ENCODE peak calls at places on chromosomes 11 and 22, in nine cellular contexts. E is fibroblast of lung; N is adrenal gland; Q is IMR-90; R is iPS DF 6.9; T is neuronal stem cell; A is CD4-positive, alpha-beta memory T cell; B is tibial artery; W is K562. U is an unnamed sample. For H3K4me1 and H3K27me3, the result is how much of the 10 kb centered on the place peaks cover.

GRCh38 chr11:132888226-132888625 is 644.1 kb downstream of the OPCML start:
- DNase-seq in E (no peak), N (no peak), Q (peak), R (no peak), T (no peak), A (no peak), B (no peak), W (no peak), U (no peak)

GRCh38 chr22:46033256-46034200 is 56.6 kb upstream of the WNT7B start:
- DNase-seq in E (peak), N (peak), Q (peak), R (no peak), T (no peak), A (no peak), B (no peak), W (no peak), U (no peak)

GRCh38 chr22:27773236-27773550 is 28.4 kb downstream of the MN1 start:
- DNase-seq in E (no peak), N (no peak), Q (no peak), R (no peak), T (no peak), A (no peak), B (no peak), W (no peak), U (no peak)

GRCh38 chr11:6681949-6682348 is 1.2 kb downstream of the MRPL17 start:
- DNase-seq in E (no peak), N (no peak), Q (peak), R (no peak), T (no peak), A (no peak), B (no peak), W (peak), U (no peak)

GRCh38 chr11:80523057-80523456 is 1082.2 kb upstream of the TENM4 start:
- DNase-seq in E (no peak), N (no peak), Q (no peak), R (no peak), T (no peak), A (no peak), B (no peak), W (no peak), U (no peak)

GRCh38 chr11:123601136-123601535 is 53.3 kb downstream of the SCN3B start:
- DNase-seq in E (peak), N (no peak), Q (peak), R (no peak), T (no peak), A (no peak), B (no peak), W (no peak), U (no peak)

GRCh38 chr11:109864161-109864661 is 229.0 kb upstream of the ZC3H12C start:
- DNase-seq in E (no peak), N (no peak), Q (no peak), R (no peak), T (no peak), A (no peak), B (no peak), W (no peak), U (no peak)

GRCh38 chr11:115321602-115322289 is 182.5 kb downstream of the CADM1 start:
- DNase-seq in E (peak), N (no peak), Q (peak), R (no peak), T (no peak), A (no peak), B (no peak), W (no peak), U (no peak)

GRCh38 chr11:5476184-5476819 is 12.2 kb upstream of the OR52D1 start:
- DNase-seq in E (peak), N (peak), Q (peak), R (peak), T (peak), A (peak), B (no peak), W (peak), U (peak)

GRCh38 chr11:57649826-57650738 is at the start of gene YPEL4:
- DNase-seq in E (peak), N (peak), Q (peak), R (no peak), T (no peak), A (peak), B (peak), W (peak), U (peak)

GRCh38 chr11:95652002-95652472 is 137.5 kb downstream of the FAM76B start:
- DNase-seq in E (no peak), N (no peak), Q (no peak), R (no peak), T (no peak), A (no peak), B (no peak), W (no peak), U (peak)

GRCh38 chr22:36331912-36332622 is 55.7 kb downstream of the MYH9 start:
- DNase-seq in E (peak), N (peak), Q (peak), R (no peak), T (no peak), A (peak), B (peak), W (no peak), U (peak)

GRCh38 chr11:73206751-73207280 is 11.3 kb upstream of the P2RY2 start:
- DNase-seq in E (no peak), N (no peak), Q (no peak), R (no peak), T (no peak), A (no peak), B (no peak), W (no peak), U (no peak)
- H3K4me1 ChIP-seq in E (under half), N (under half), Q (under half), R (under half), T (under half), A (under half), B (under half), W (under half), U (under half)

DNA sequence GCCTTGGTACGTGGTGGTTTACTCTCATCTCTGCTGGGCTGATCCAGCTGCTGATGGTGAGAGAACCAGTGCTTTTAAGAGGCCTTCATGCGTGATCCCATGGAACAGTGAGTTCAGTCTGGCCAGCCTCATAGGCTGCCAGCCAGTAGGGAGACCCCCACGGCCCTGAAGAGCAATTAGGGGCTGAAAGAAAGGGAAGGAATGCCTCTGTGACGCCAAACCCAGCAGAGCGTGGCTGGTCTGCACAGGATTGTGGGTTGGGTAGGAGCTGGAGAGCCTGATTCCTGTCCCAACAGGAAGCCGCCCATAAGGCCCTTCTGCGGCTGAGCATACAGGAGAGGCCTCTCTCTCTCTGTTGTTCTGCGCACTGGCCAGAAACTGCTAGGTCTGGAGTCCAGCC is 181.5 kb upstream of the E2F8 start:
- DNase-seq in E (no peak), N (no peak), Q (no peak), R (no peak), T (no peak), A (no peak), B (no peak), W (no peak), U (no peak)
- H3K27me3 ChIP-seq in E (under half), N (under half), Q (under half), R (under half), T (under half), A (under half), B (under half), W (under half), U (under half)

GRCh38 chr11:103601230-103601846 is 435.1 kb upstream of the DDI1 start:
- DNase-seq in E (peak), N (peak), Q (peak), R (peak), T (peak), A (peak), B (no peak), W (peak), U (peak)
- H3K4me1 ChIP-seq in E (under half), N (under half), Q (under half), R (under half), T (under half), A (under half), B (under half), W (under half), U (under half)

DNA sequence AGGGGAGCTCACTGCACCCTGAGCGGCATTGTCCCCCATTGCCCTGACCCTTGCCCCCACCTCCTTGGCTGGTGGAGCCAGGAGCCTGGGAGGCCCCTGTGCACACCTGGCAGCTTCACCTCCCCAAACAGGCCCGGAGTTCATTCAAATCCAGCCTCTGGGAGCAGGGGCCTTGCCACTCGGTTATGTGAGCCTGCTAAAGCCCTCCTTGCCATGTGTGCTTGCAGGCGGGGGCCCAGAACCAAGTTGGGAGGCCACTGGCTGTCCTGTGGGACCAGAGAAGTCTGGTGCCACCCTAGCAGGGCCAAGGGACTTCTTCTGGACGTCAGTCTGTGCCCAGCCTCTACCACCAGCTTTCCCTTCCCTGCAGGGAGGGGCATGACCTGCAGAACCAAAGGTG is 48.9 kb downstream of the NFAM1 start:
- DNase-seq in E (no peak), N (no peak), Q (no peak), R (no peak), T (no peak), A (no peak), B (no peak), W (no peak), U (no peak)
- H3K27me3 ChIP-seq in E (under half), N (under half), Q (under half), R (under half), T (half or more), A (under half), B (under half), W (under half), U (under half)

GRCh38 chr22:48425091-48425506 is 1402.6 kb downstream of the BRD1 start:
- DNase-seq in E (no peak), N (no peak), Q (no peak), R (no peak), T (no peak), A (no peak), B (no peak), W (no peak), U (no peak)

GRCh38 chr22:48423481-48423901 is 1404.2 kb downstream of the BRD1 start:
- DNase-seq in E (no peak), N (no peak), Q (no peak), R (no peak), T (no peak), A (no peak), B (no peak), W (no peak), U (no peak)

GRCh38 chr22:48424661-48425060 is 1403.0 kb downstream of the BRD1 start:
- DNase-seq in E (no peak), N (no peak), Q (no peak), R (no peak), T (no peak), A (no peak), B (no peak), W (no peak), U (no peak)

GRCh38 chr22:48424201-48424627 is 1403.5 kb downstream of the BRD1 start:
- DNase-seq in E (no peak), N (no peak), Q (no peak), R (no peak), T (no peak), A (no peak), B (no peak), W (no peak), U (no peak)

DNA sequence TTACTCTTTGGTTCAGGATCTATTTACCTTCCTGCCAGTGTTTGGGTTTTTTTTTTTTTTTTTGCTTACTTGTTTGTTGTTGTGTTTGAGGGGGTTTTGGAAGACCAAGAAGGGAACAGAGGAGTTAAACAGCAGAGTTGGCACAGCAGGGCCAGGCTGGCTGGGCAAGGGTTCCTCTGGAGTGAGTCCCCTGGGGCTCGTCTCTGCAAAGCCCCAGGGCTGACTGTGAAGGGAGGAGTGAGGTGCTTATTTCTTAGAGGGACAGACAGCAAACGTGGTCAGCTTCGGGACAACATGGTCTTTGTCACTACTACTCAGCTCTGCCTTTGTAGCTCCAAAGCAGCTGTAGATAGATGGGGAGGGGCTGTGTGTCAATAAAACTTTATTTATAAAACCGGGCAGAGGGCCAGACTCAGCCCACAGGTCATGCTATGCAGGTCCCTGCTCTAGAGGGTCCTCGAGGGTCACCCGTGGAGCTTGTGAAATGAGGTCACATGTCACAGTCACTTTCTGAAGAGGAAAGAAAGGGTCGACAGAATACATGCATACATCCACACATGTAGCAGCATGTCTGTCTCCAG is 1404.7 kb downstream of the BRD1 start:
- DNase-seq in E (no peak), N (no peak), Q (no peak), R (no peak), T (no peak), A (no peak), B (no peak), W (no peak), U (no peak)
- H3K4me1 ChIP-seq in E (under half), N (under half), Q (under half), R (under half), T (under half), A (under half), B (under half), W (under half), U (under half)

GRCh38 chr11:36211735-36212430 is 77.3 kb downstream of the COMMD9 start:
- DNase-seq in E (no peak), N (no peak), Q (no peak), R (no peak), T (peak), A (no peak), B (no peak), W (no peak), U (no peak)
- H3K27me3 ChIP-seq in E (under half), N (under half), Q (under half), R (under half), T (under half), A (under half), B (under half), W (under half), U (under half)

U was measured in heart right ventricle.